ENCODE peak calls at places on chromosomes 5 and 9, in five cellular contexts. Q is neuronal stem cell, W is right cardiac atrium, O is sigmoid colon, P is GM23248. D is an unnamed sample. For H3K4me1, the result is how much of the 10 kb centered on the place peaks cover.

GRCh38 chr9:135582966-135583685 is 21.6 kb downstream of the PAEP start:
- DNase-seq in Q (no peak), W (no peak), O (no peak), P (no peak), D (no peak)

GRCh38 chr5:109880907-109881685 is 191.4 kb downstream of the MAN2A1 start:
- DNase-seq in Q (no peak), W (no peak), O (no peak), P (no peak), D (peak)

GRCh38 chr9:106616946-106617345 is 246.0 kb upstream of the ZNF462 start:
- DNase-seq in Q (no peak), W (no peak), O (no peak), P (no peak), D (no peak)

GRCh38 chr5:32474201-32474854 is 29.8 kb upstream of the ZFR start:
- DNase-seq in Q (peak), W (no peak), O (no peak), P (no peak), D (no peak)

GRCh38 chr5:85545129-85545528 is 1072.6 kb upstream of the COX7C start:
- DNase-seq in Q (peak), W (no peak), O (no peak), P (no peak), D (no peak)

GRCh38 chr5:125290935-125291334 is 544.5 kb upstream of the ZNF608 start:
- DNase-seq in Q (no peak), W (no peak), O (no peak), P (no peak), D (no peak)

GRCh38 chr9:115264333-115264732 is 146.4 kb upstream of the TNC start:
- DNase-seq in Q (no peak), W (no peak), O (no peak), P (peak), D (no peak)

GRCh38 chr5:173882632-173883031 is 5.5 kb upstream of the CPEB4 start:
- DNase-seq in Q (no peak), W (no peak), O (no peak), P (peak), D (no peak)

GRCh38 chr5:59065551-59065950 is 482.7 kb downstream of the RAB3C start:
- DNase-seq in Q (no peak), W (no peak), O (no peak), P (peak), D (no peak)

GRCh38 chr5:90709323-90710148 is 150.9 kb downstream of the ADGRV1 start:
- DNase-seq in Q (peak), W (no peak), O (no peak), P (peak), D (peak)

GRCh38 chr5:160173-160510 is 31.2 kb upstream of the LRRC14B start:
- DNase-seq in Q (no peak), W (no peak), O (peak), P (no peak), D (no peak)

GRCh38 chr9:70477146-70477745 is 62.8 kb upstream of the KLF9 start:
- DNase-seq in Q (no peak), W (no peak), O (peak), P (peak), D (no peak)

DNA sequence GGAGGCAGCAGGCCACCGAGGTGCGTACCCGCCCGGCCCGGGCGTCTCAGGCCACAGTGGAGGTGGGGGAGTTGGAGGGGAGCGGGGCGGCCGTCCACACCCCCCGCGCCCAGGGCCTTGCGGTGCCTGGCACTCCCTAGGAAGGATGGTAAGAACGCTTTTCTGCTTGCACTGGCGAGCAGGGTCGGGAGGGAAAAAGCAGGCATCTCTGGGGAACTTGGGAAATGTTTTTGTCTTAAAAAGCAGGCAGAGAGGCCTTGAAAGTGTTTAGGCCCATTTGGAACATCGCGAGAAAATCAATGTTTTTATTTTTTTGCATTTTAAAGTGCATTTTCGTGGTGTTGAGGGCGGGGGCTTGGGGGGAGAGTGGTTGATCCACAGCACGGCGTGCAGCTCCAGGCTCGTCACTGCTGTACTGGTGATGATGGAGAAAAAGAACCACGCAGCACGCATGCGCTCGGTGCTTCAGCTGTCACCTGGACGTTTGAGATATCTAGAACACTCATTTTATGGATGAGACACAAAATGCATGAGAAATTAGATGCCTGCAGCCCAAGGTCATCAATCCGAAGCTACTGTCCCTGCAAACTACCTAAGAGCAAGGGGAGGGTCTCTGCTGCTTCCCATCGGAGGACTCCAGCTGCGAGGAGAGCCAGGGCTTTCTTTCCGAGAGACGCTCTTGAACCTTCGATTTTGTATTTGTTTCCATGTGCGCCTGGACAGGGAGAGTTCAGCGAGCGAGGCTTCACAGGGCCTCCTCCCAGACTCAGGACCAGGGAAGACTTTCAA is 2.2 kb downstream of the DMRT2 start:
- DNase-seq in Q (no peak), W (no peak), O (no peak), P (no peak), D (no peak)
- H3K4me3 ChIP-seq in Q (peak), W (peak), O (peak), P (peak), D (no peak)

DNA sequence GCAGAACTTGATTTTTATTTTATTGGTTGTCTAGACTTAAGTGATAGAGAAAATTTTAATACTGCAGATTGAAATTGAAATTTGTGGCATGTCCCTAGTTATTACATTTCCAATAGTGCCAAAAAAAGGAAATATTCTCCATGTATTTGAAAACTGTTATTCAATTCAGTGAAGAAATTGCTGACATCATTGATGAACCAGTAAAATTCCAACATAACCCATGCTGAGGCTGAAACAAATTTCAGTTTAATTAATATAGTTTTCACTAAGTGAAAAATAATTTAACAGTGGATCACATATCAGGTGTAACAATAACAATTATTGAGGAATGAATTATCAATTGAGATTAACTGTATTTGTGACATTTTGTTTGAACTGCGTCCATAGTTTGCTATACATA is 38.7 kb downstream of the LURAP1L start:
- DNase-seq in Q (no peak), W (no peak), O (no peak), P (no peak), D (no peak)
- H3K4me1 ChIP-seq in Q (under half), W (under half), O (half or more), P (half or more), D (under half)

GRCh38 chr9:128202648-128203023 is 543 bp upstream of the DNM1 start:
- DNase-seq in Q (no peak), W (no peak), O (no peak), P (no peak), D (no peak)
- H3K4me3 ChIP-seq in Q (no peak), W (no peak), O (no peak), P (no peak), D (peak)

GRCh38 chr5:151678146-151678545 is 8.6 kb downstream of the SPARC start:
- DNase-seq in Q (no peak), W (no peak), O (peak), P (peak), D (no peak)
- H3K4me1 ChIP-seq in Q (under half), W (under half), O (half or more), P (half or more), D (under half)

GRCh38 chr9:21993007-21993406 is 1.2 kb downstream of the CDKN2A start:
- DNase-seq in Q (no peak), W (no peak), O (no peak), P (no peak), D (no peak)
- H3K4me3 ChIP-seq in Q (no peak), W (no peak), O (no peak), P (peak), D (peak)

DNA sequence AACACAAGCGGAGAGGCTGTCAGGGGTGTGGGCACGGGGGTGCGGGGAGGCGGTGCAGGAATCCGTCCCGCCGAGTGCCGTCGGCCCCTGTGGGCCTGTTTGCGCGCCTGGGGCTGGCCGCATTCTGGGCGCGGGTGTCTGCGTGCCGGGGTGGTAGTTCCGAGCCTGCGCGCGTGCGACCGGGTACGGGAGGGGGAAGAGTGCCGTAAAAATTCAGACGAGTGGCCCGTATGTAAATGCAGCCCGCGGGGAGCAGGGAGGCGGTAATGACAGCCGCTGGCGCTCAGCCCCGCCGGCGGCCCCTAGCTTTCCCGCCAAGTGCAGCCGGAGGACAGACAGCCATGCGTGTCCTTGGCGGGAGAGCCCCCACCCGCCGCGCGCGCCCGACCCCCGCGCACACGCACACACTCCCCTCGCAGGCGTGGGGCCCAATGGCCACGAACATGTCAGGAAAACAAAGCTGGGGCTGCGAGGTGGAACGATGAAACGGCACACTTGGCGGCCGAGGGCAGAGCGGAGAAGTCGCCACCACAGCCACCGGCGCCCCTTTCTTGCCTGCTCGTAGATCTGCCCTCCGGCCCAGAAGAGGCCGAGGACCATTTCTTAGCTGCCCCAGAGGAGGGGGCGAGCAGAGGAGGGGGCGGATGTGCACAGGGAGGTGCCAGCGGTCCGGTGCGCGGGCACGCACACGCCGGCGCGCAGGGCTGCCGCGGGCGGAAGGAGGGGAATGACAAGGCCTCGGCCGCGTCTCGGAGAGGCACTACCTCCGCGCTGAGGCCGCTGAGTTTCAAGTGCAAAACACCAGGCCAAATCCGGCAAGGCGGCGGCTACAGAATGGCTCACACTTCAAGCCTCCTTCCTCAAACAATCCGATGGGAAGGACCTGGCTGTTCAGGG is 208.5 kb downstream of the MEF2C start:
- DNase-seq in Q (no peak), W (peak), O (no peak), P (peak), D (no peak)
- H3K4me1 ChIP-seq in Q (under half), W (under half), O (under half), P (under half), D (under half)

GRCh38 chr5:131515348-131515747 is 119.7 kb downstream of the RAPGEF6 start:
- DNase-seq in Q (no peak), W (no peak), O (no peak), P (no peak), D (no peak)
- H3K4me3 ChIP-seq in Q (no peak), W (no peak), O (no peak), P (no peak), D (no peak)

GRCh38 chr9:2086971-2087370 is 71.8 kb downstream of the SMARCA2 start:
- DNase-seq in Q (no peak), W (no peak), O (no peak), P (no peak), D (no peak)
- H3K4me1 ChIP-seq in Q (under half), W (under half), O (under half), P (under half), D (under half)

GRCh38 chr5:107542831-107543231 is 127.9 kb downstream of the EFNA5 start:
- DNase-seq in Q (no peak), W (peak), O (peak), P (peak), D (peak)

GRCh38 chr5:107541400-107541799 is 129.3 kb downstream of the EFNA5 start:
- DNase-seq in Q (no peak), W (no peak), O (no peak), P (no peak), D (no peak)

GRCh38 chr5:107543868-107544267 is 126.9 kb downstream of the EFNA5 start:
- DNase-seq in Q (no peak), W (no peak), O (no peak), P (no peak), D (no peak)

GRCh38 chr5:107544476-107544875 is 126.3 kb downstream of the EFNA5 start:
- DNase-seq in Q (no peak), W (no peak), O (no peak), P (no peak), D (no peak)

GRCh38 chr5:107542428-107542827 is 128.3 kb downstream of the EFNA5 start:
- DNase-seq in Q (no peak), W (peak), O (peak), P (peak), D (peak)
- H3K4me3 ChIP-seq in Q (no peak), W (peak), O (peak), P (peak), D (no peak)